ENCODE peak calls at places on chromosome X, in five cellular contexts. Q, D, X, M and W are unnamed samples.

GRCh38 chrX:154349359-154349935 is 25.0 kb downstream of the FLNA start:
- DNase-seq in Q (no peak), D (no peak), X (no peak), M (peak), W (no peak)

GRCh38 chrX:118718737-118719136 is 8.7 kb upstream of the IL13RA1 start:
- DNase-seq in Q (no peak), D (no peak), X (no peak), M (no peak), W (no peak)

GRCh38 chrX:150643271-150643670 is 49.9 kb upstream of the MTMR1 start:
- DNase-seq in Q (no peak), D (no peak), X (no peak), M (no peak), W (no peak)

GRCh38 chrX:55489315-55490009 is at the start of gene USP51:
- DNase-seq in Q (no peak), D (peak), X (peak), M (no peak), W (no peak)

GRCh38 chrX:66994729-66995128 is 355.9 kb upstream of the EDA2R start:
- DNase-seq in Q (no peak), D (no peak), X (no peak), M (no peak), W (no peak)

GRCh38 chrX:134695999-134696398 is 37.7 kb upstream of the PLAC1 start:
- DNase-seq in Q (no peak), D (no peak), X (no peak), M (no peak), W (no peak)

GRCh38 chrX:31483336-31483735 is 411.5 kb upstream of the FTHL17 start:
- DNase-seq in Q (peak), D (no peak), X (no peak), M (no peak), W (no peak)

GRCh38 chrX:150223176-150224015 is 139.7 kb upstream of the MAMLD1 start:
- DNase-seq in Q (no peak), D (no peak), X (no peak), M (no peak), W (no peak)

GRCh38 chrX:31572396-31572795 is 500.6 kb upstream of the FTHL17 start:
- DNase-seq in Q (no peak), D (no peak), X (no peak), M (no peak), W (no peak)

GRCh38 chrX:154458116-154458953 is at the start of gene PLXNA3:
- DNase-seq in Q (no peak), D (no peak), X (no peak), M (no peak), W (no peak)

GRCh38 chrX:132114607-132115006 is 13.2 kb downstream of the FRMD7 start:
- DNase-seq in Q (no peak), D (no peak), X (no peak), M (no peak), W (no peak)

GRCh38 chrX:1167918-1168481 is 44.4 kb downstream of the CRLF2 start:
- DNase-seq in Q (no peak), D (no peak), X (no peak), M (no peak), W (no peak)

GRCh38 chrX:120840826-120841225 is 34.8 kb downstream of the CT47B1 start:
- DNase-seq in Q (peak), D (no peak), X (no peak), M (no peak), W (no peak)

GRCh38 chrX:102858826-102859627 is 78.0 kb upstream of the RAB40AL start:
- DNase-seq in Q (no peak), D (no peak), X (no peak), M (no peak), W (no peak)

GRCh38 chrX:47214435-47215077 is 3.9 kb upstream of the CDK16 start:
- DNase-seq in Q (no peak), D (peak), X (no peak), M (no peak), W (no peak)

GRCh38 chrX:74593593-74593992 is 20.8 kb downstream of the RLIM start:
- DNase-seq in Q (no peak), D (no peak), X (no peak), M (no peak), W (no peak)

GRCh38 chrX:63350551-63350950 is 581 bp downstream of the SPIN4 start:
- DNase-seq in Q (no peak), D (no peak), X (no peak), M (no peak), W (peak)

GRCh38 chrX:40261955-40262596 is 164.3 kb upstream of the BCOR start:
- DNase-seq in Q (no peak), D (no peak), X (peak), M (no peak), W (no peak)

GRCh38 chrX:49664824-49665223 is 31.0 kb downstream of the PAGE1 start:
- DNase-seq in Q (no peak), D (no peak), X (no peak), M (no peak), W (no peak)

GRCh38 chrX:87517571-87518141 is at the start of gene KLHL4:
- DNase-seq in Q (peak), D (no peak), X (no peak), M (no peak), W (no peak)

GRCh38 chrX:100874240-100874798 is at the start of gene NOX1:
- DNase-seq in Q (no peak), D (no peak), X (no peak), M (no peak), W (no peak)

GRCh38 chrX:43862434-43862833 is 19.8 kb downstream of the MAOB start:
- DNase-seq in Q (no peak), D (no peak), X (no peak), M (no peak), W (no peak)

GRCh38 chrX:97597954-97598353 is 714.2 kb downstream of the RPA4 start:
- DNase-seq in Q (no peak), D (no peak), X (no peak), M (no peak), W (no peak)

GRCh38 chrX:700936-701335 is 70.3 kb downstream of the SHOX start:
- DNase-seq in Q (no peak), D (no peak), X (no peak), M (no peak), W (no peak)

GRCh38 chrX:118551426-118551825 is 55.8 kb downstream of the DOCK11 start:
- DNase-seq in Q (no peak), D (no peak), X (no peak), M (no peak), W (no peak)

GRCh38 chrX:107675365-107675654 is 47.0 kb downstream of the PRPS1 start:
- DNase-seq in Q (no peak), D (no peak), X (no peak), M (no peak), W (no peak)

GRCh38 chrX:107673933-107674479 is 45.7 kb downstream of the PRPS1 start:
- DNase-seq in Q (peak), D (peak), X (peak), M (peak), W (peak)

GRCh38 chrX:107675823-107676555 is 47.7 kb downstream of the PRPS1 start:
- DNase-seq in Q (no peak), D (peak), X (peak), M (no peak), W (no peak)

GRCh38 chrX:107673401-107673800 is 45.1 kb downstream of the PRPS1 start:
- DNase-seq in Q (no peak), D (no peak), X (no peak), M (no peak), W (no peak)

DNA sequence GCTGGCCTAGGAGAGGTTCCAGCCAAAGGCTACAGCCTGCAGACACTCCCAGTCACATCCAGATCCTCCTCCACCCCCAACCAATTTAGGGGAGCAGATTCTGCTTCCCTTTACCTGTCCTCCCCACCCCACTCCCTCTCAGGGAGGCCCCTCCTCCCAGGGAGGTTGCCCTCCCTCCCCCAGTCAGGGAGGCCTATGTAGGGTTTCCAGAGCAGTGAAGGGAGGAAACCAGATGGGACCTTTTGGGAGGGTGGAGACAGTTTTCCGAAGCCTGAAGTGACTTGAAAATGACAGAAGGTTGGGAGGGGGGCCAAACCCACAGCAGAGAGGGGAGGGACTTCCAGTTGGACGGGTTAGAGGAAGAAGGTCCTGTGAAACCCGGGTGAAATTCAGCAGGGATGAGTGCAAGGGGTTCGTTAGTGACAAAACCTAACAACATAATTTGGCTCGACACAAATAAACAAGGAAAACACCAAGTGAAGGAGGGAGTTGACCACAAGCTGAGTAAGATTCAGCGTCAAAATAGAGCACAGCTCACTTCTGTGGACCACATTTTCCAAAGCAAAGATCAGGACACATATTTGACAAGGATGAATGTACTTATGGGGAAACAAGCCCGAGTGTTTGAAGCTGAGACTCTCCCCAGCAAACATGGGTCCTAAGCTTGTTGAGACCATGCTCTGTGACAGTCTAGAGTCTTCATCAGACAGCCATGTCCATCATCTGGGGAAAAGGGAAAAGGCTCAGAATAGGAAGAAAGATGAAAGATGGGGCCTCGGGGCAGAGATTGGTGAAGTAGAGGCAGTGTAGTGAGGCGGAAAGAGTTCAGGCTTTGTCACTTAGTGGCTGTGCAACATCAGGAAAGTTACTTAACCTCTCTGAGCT is 46.4 kb downstream of the PRPS1 start:
- DNase-seq in Q (peak), D (peak), X (peak), M (no peak), W (no peak)
- H3K4me3 ChIP-seq in Q (peak), D (peak), X (no peak), M (no peak), W (peak)

GRCh38 chrX:38326086-38326485 is 1.2 kb downstream of the RPGR start:
- DNase-seq in Q (no peak), D (no peak), X (no peak), M (no peak), W (no peak)

GRCh38 chrX:38327007-38327774 is at the start of gene RPGR:
- DNase-seq in Q (peak), D (peak), X (peak), M (peak), W (peak)

GRCh38 chrX:38332505-38332904 is 5.2 kb upstream of the RPGR start:
- DNase-seq in Q (no peak), D (no peak), X (no peak), M (no peak), W (peak)

DNA sequence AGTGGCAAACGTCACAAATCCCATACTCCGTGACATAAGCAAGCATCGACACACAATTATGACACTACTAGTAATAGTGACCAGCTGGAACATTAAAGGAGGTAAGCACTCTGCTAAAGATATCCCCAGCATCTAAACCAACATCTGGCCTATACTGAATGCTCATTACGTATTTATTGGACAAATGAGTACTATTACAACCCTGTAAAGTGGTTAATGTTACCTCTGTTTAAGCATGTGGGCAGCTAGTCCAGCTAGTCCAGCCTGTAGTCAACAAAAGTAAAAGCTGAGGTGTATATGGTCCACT is 419 bp upstream of the RPGR start:
- DNase-seq in Q (no peak), D (no peak), X (no peak), M (no peak), W (no peak)
- H3K4me3 ChIP-seq in Q (peak), D (peak), X (no peak), M (peak), W (no peak)

DNA sequence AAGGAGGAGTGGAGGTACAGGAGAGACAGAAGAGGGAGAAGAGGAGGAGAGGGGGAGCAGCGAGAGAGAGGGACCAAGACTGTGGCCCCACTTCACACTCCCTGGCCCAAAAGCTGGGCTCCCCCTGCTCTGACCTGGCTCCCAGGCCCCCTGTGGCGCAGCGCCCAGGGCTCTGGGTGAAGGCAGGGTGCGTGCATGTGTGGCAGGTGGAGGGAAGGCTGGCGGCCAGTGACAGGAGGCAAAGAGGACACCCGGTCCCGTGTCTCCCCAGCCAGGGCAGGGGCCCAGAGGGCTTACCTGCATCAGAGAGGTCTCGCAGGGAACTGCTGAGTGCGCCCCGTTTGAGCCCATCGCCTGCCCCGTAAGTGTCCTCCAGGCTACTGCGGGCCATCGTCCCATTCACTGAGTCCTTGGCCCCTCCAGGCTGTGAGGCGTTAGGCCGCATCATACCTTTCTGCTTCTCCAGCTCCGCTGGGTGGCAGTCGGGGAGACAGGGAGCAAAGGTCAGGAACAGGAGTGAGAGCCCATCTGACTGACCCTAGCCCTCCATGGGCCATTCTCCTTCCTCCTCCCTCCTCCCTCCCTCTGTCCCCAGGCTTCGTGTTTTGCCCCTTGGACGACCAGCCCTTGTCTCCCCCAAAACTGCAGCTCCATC is 11.1 kb upstream of the KDM5C start:
- DNase-seq in Q (no peak), D (no peak), X (no peak), M (no peak), W (no peak)
- H3K4me3 ChIP-seq in Q (no peak), D (no peak), X (no peak), M (no peak), W (no peak)

GRCh38 chrX:10099411-10099810 is 57.4 kb upstream of the CLCN4 start:
- DNase-seq in Q (no peak), D (no peak), X (no peak), M (no peak), W (no peak)

GRCh38 chrX:10102046-10102704 is 54.6 kb upstream of the CLCN4 start:
- DNase-seq in Q (no peak), D (no peak), X (no peak), M (no peak), W (no peak)

GRCh38 chrX:10101269-10101668 is 55.5 kb upstream of the CLCN4 start:
- DNase-seq in Q (no peak), D (no peak), X (no peak), M (no peak), W (no peak)

GRCh38 chrX:10095698-10096432 is 60.9 kb upstream of the CLCN4 start:
- DNase-seq in Q (no peak), D (no peak), X (no peak), M (no peak), W (no peak)

DNA sequence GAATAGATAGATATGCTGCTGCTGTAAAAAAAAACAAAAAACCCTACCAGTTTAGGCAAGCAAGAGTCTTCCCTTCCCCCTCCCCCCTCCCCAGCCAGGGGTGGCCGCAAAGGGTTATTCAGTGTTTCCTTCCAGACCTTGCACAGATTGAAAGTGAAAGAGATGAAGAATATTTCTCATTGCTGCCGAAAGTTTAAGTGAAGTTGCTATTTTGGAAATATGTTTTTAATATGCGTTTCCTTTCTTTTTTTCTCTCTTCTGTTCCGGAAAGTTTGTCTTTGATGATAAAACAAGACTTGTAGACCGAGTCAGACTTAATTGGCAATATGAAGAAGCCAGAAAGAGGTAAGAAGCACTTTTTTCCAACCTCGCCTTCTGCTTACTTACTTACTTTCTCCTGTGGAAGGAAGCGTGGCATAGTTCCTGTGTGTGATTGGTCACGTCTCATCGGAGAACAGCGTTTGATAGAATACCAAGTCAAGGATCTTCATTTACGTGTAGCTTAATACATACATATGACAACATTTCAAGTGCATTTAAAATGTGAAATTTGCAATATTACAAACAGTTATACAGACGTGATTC is 58.4 kb upstream of the CLCN4 start:
- DNase-seq in Q (no peak), D (no peak), X (no peak), M (no peak), W (peak)
- H3K4me3 ChIP-seq in Q (no peak), D (peak), X (no peak), M (no peak), W (peak)

DNA sequence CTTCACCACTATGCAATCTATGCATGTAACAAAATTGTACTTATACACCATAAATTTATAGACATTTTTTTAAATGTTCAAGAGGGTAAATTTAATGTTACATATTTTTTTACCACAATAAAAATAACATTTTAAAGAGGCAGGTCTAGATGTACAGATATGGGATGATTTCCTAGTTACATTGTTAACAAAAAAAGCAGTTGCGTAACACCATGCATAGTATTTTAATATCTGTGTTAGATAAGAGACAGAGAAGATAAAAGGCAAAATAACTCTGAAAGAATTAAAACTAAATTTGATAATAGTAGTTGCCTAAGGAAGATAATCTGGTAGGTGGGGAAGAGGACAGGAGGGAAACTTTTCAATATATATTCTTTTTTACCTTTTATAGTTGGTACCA is 9.1 kb upstream of the ATRX start:
- DNase-seq in Q (no peak), D (no peak), X (no peak), M (no peak), W (no peak)
- H3K4me3 ChIP-seq in Q (no peak), D (no peak), X (no peak), M (no peak), W (no peak)